ENCODE peak calls at places on chromosomes 2 and 18, in four cellular contexts. One of them, this sample, is unnamed.

GRCh38 chr2:126804347-126804746 is 94.3 kb upstream of the TEX51 start:
- DNase-seq in psoas muscle: no peak
- DNase-seq in NCI-H1417: no peak
- DNase-seq in RPMI7951: no peak
- DNase-seq in this sample: no peak

GRCh38 chr2:203873461-203873860 is 5.9 kb downstream of the CTLA4 start:
- DNase-seq in psoas muscle: no peak
- DNase-seq in NCI-H1417: no peak
- DNase-seq in RPMI7951: no peak
- DNase-seq in this sample: no peak

GRCh38 chr18:10560457-10561045 is 34.7 kb downstream of the NAPG start:
- DNase-seq in psoas muscle: peak
- DNase-seq in NCI-H1417: peak
- DNase-seq in RPMI7951: peak
- DNase-seq in this sample: peak

GRCh38 chr2:64554117-64554516 is 30.0 kb downstream of the AFTPH start:
- DNase-seq in psoas muscle: no peak
- DNase-seq in NCI-H1417: no peak
- DNase-seq in RPMI7951: no peak
- DNase-seq in this sample: no peak

GRCh38 chr2:20145497-20146193 is 79.3 kb downstream of the SDC1 start:
- DNase-seq in psoas muscle: no peak
- DNase-seq in NCI-H1417: no peak
- DNase-seq in RPMI7951: no peak
- DNase-seq in this sample: no peak

GRCh38 chr2:149145314-149146295 is 107.1 kb downstream of the LYPD6B start:
- DNase-seq in psoas muscle: no peak
- DNase-seq in NCI-H1417: no peak
- DNase-seq in RPMI7951: peak
- DNase-seq in this sample: no peak

GRCh38 chr2:20225294-20226151 is 593 bp upstream of the SDC1 start:
- DNase-seq in psoas muscle: no peak
- DNase-seq in NCI-H1417: peak
- DNase-seq in RPMI7951: peak
- DNase-seq in this sample: peak

GRCh38 chr2:108583903-108584520 is 49.7 kb downstream of the LIMS1 start:
- DNase-seq in psoas muscle: peak
- DNase-seq in NCI-H1417: peak
- DNase-seq in RPMI7951: peak
- DNase-seq in this sample: peak

GRCh38 chr2:169225906-169226305 is 136.4 kb downstream of the LRP2 start:
- DNase-seq in psoas muscle: no peak
- DNase-seq in NCI-H1417: no peak
- DNase-seq in RPMI7951: no peak
- DNase-seq in this sample: no peak

GRCh38 chr2:64992990-64993389 is 3.8 kb downstream of the SLC1A4 start:
- DNase-seq in psoas muscle: no peak
- DNase-seq in NCI-H1417: no peak
- DNase-seq in RPMI7951: no peak
- DNase-seq in this sample: no peak

GRCh38 chr2:236969767-236970655 is 115.7 kb upstream of the COPS8 start:
- DNase-seq in psoas muscle: no peak
- DNase-seq in NCI-H1417: no peak
- DNase-seq in RPMI7951: no peak
- DNase-seq in this sample: no peak

GRCh38 chr2:229071292-229071976 is 199.7 kb downstream of the PID1 start:
- DNase-seq in psoas muscle: no peak
- DNase-seq in NCI-H1417: peak
- DNase-seq in RPMI7951: peak
- DNase-seq in this sample: no peak

GRCh38 chr2:8125741-8126691 is 555.8 kb upstream of the ID2 start:
- DNase-seq in psoas muscle: no peak
- DNase-seq in NCI-H1417: no peak
- DNase-seq in RPMI7951: no peak
- DNase-seq in this sample: no peak

GRCh38 chr2:102294802-102295489 is 16.4 kb upstream of the IL1RL1 start:
- DNase-seq in psoas muscle: no peak
- DNase-seq in NCI-H1417: no peak
- DNase-seq in RPMI7951: no peak
- DNase-seq in this sample: no peak

GRCh38 chr2:44950646-44951045 is 9.1 kb downstream of the SIX3 start:
- DNase-seq in psoas muscle: peak
- DNase-seq in NCI-H1417: no peak
- DNase-seq in RPMI7951: no peak
- DNase-seq in this sample: no peak

GRCh38 chr18:1914489-1914888 is 656.8 kb downstream of the METTL4 start:
- DNase-seq in psoas muscle: no peak
- DNase-seq in NCI-H1417: peak
- DNase-seq in RPMI7951: peak
- DNase-seq in this sample: no peak

GRCh38 chr2:240143801-240144648 is 3.6 kb upstream of the OTOS start:
- DNase-seq in psoas muscle: peak
- DNase-seq in NCI-H1417: peak
- DNase-seq in RPMI7951: peak
- DNase-seq in this sample: peak

GRCh38 chr18:75408554-75409506 is 18.7 kb downstream of the SMIM21 start:
- DNase-seq in psoas muscle: no peak
- DNase-seq in NCI-H1417: peak
- DNase-seq in RPMI7951: peak
- DNase-seq in this sample: no peak

GRCh38 chr2:172168917-172169346 is 66.2 kb upstream of the DLX2 start:
- DNase-seq in psoas muscle: no peak
- DNase-seq in NCI-H1417: no peak
- DNase-seq in RPMI7951: no peak
- DNase-seq in this sample: no peak

GRCh38 chr2:190534310-190535118 is at the start of gene NEMP2:
- DNase-seq in psoas muscle: peak
- DNase-seq in NCI-H1417: peak
- DNase-seq in RPMI7951: peak
- DNase-seq in this sample: peak

GRCh38 chr2:143475131-143475784 is 346.0 kb downstream of the ARHGAP15 start:
- DNase-seq in psoas muscle: no peak
- DNase-seq in NCI-H1417: no peak
- DNase-seq in RPMI7951: no peak
- DNase-seq in this sample: peak

GRCh38 chr18:25517881-25518715 is 166.1 kb upstream of the ZNF521 start:
- DNase-seq in psoas muscle: no peak
- DNase-seq in NCI-H1417: peak
- DNase-seq in RPMI7951: peak
- DNase-seq in this sample: no peak

GRCh38 chr2:138023976-138024375 is 59.7 kb downstream of the HNMT start:
- DNase-seq in psoas muscle: no peak
- DNase-seq in NCI-H1417: no peak
- DNase-seq in RPMI7951: no peak
- DNase-seq in this sample: no peak

GRCh38 chr2:131038258-131039100 is 54.8 kb downstream of the FAM168B start:
- DNase-seq in psoas muscle: no peak
- DNase-seq in NCI-H1417: no peak
- DNase-seq in RPMI7951: no peak
- DNase-seq in this sample: peak

GRCh38 chr2:59000796-59001195 is 759.7 kb upstream of the FANCL start:
- DNase-seq in psoas muscle: no peak
- DNase-seq in NCI-H1417: no peak
- DNase-seq in RPMI7951: no peak
- DNase-seq in this sample: no peak

GRCh38 chr2:128237911-128238697 is 80.6 kb downstream of the HS6ST1 start:
- DNase-seq in psoas muscle: peak
- DNase-seq in NCI-H1417: no peak
- DNase-seq in RPMI7951: no peak
- DNase-seq in this sample: no peak

GRCh38 chr2:100877555-100877954 is 57.6 kb downstream of the NPAS2 start:
- DNase-seq in psoas muscle: no peak
- DNase-seq in NCI-H1417: no peak
- DNase-seq in RPMI7951: peak
- DNase-seq in this sample: no peak

GRCh38 chr2:186950694-186951093 is 101.7 kb upstream of the ZSWIM2 start:
- DNase-seq in psoas muscle: no peak
- DNase-seq in NCI-H1417: no peak
- DNase-seq in RPMI7951: peak
- DNase-seq in this sample: no peak

GRCh38 chr2:240995041-240995960 is 3.1 kb upstream of the SNED1 start:
- DNase-seq in psoas muscle: no peak
- DNase-seq in NCI-H1417: no peak
- DNase-seq in RPMI7951: no peak
- DNase-seq in this sample: peak

GRCh38 chr2:189466046-189466445 is 24.8 kb downstream of the WDR75 start:
- DNase-seq in psoas muscle: no peak
- DNase-seq in NCI-H1417: no peak
- DNase-seq in RPMI7951: no peak
- DNase-seq in this sample: no peak

GRCh38 chr18:13185675-13186198 is 32.8 kb upstream of the LDLRAD4 start:
- DNase-seq in psoas muscle: no peak
- DNase-seq in NCI-H1417: no peak
- DNase-seq in RPMI7951: no peak
- DNase-seq in this sample: no peak

GRCh38 chr18:79735071-79735980 is 55.7 kb downstream of the CTDP1 start:
- DNase-seq in psoas muscle: no peak
- DNase-seq in NCI-H1417: no peak
- DNase-seq in RPMI7951: no peak
- DNase-seq in this sample: no peak

GRCh38 chr2:60947056-60947455 is 65.7 kb downstream of the REL start:
- DNase-seq in psoas muscle: no peak
- DNase-seq in NCI-H1417: no peak
- DNase-seq in RPMI7951: no peak
- DNase-seq in this sample: no peak

GRCh38 chr2:19538411-19538963 is 180.1 kb upstream of the OSR1 start:
- DNase-seq in psoas muscle: no peak
- DNase-seq in NCI-H1417: no peak
- DNase-seq in RPMI7951: peak
- DNase-seq in this sample: no peak

GRCh38 chr2:192190474-192190873 is 4.3 kb downstream of the TMEFF2 start:
- DNase-seq in psoas muscle: no peak
- DNase-seq in NCI-H1417: peak
- DNase-seq in RPMI7951: peak
- DNase-seq in this sample: no peak

GRCh38 chr2:196468394-196468793 is 171.1 kb upstream of the CCDC150 start:
- DNase-seq in psoas muscle: no peak
- DNase-seq in NCI-H1417: no peak
- DNase-seq in RPMI7951: no peak
- DNase-seq in this sample: no peak

GRCh38 chr2:37641582-37642111 is 29.8 kb downstream of the CDC42EP3 start:
- DNase-seq in psoas muscle: no peak
- DNase-seq in NCI-H1417: peak
- DNase-seq in RPMI7951: peak
- DNase-seq in this sample: no peak

GRCh38 chr2:232898592-232899541 is 28.8 kb downstream of the SNORC start:
- DNase-seq in psoas muscle: no peak
- DNase-seq in NCI-H1417: no peak
- DNase-seq in RPMI7951: peak
- DNase-seq in this sample: no peak

GRCh38 chr2:161228511-161229240 is 68.4 kb downstream of the TANK start:
- DNase-seq in psoas muscle: no peak
- DNase-seq in NCI-H1417: no peak
- DNase-seq in RPMI7951: no peak
- DNase-seq in this sample: no peak

This sample was measured in sciatic nerve.